ENCODE peak calls at places on chromosomes 4 and X, in six cellular contexts. V is aorta, W is EH, I is NCI-H1694 treated with DMSO at 0.1 percent for 48 hours, T is GM03348, Z is hippocampal formation. C is an unnamed sample.

GRCh38 chrX:44953734-44954502 is 80.9 kb downstream of the KDM6A start:
- DNase-seq in V (no peak), W (no peak), I (no peak), T (no peak), Z (no peak), C (no peak)

GRCh38 chrX:65688403-65688881 is 21.0 kb downstream of the MSN start:
- DNase-seq in V (no peak), W (peak), I (no peak), T (no peak), Z (no peak), C (no peak)

GRCh38 chr4:127045872-127046271 is 586.9 kb upstream of the INTU start:
- DNase-seq in V (no peak), W (no peak), I (no peak), T (no peak), Z (no peak), C (no peak)

GRCh38 chrX:154082396-154083133 is 15.0 kb downstream of the MECP2 start:
- DNase-seq in V (no peak), W (peak), I (no peak), T (peak), Z (no peak), C (no peak)

GRCh38 chrX:79156818-79157217 is 12.3 kb downstream of the GPR174 start:
- DNase-seq in V (no peak), W (no peak), I (no peak), T (no peak), Z (no peak), C (no peak)

GRCh38 chrX:2767631-2768455 is 16.0 kb downstream of the XG start:
- DNase-seq in V (peak), W (peak), I (no peak), T (peak), Z (no peak), C (no peak)

GRCh38 chr4:184168406-184169019 is 49.2 kb downstream of the ENPP6 start:
- DNase-seq in V (peak), W (peak), I (no peak), T (peak), Z (peak), C (peak)

GRCh38 chr4:186554485-186554884 is 882 bp downstream of the MTNR1A start:
- DNase-seq in V (no peak), W (no peak), I (no peak), T (peak), Z (no peak), C (no peak)

GRCh38 chr4:163697121-163697520 is 202.6 kb downstream of the TMA16 start:
- DNase-seq in V (no peak), W (peak), I (no peak), T (no peak), Z (no peak), C (no peak)

GRCh38 chrX:119989905-119990408 is 46.4 kb upstream of the NKAP start:
- DNase-seq in V (no peak), W (no peak), I (no peak), T (no peak), Z (no peak), C (no peak)

GRCh38 chr4:1666391-1666790 is 17.7 kb downstream of the FAM53A start:
- DNase-seq in V (no peak), W (no peak), I (no peak), T (no peak), Z (no peak), C (no peak)

GRCh38 chrX:151702021-151702714 is 6.9 kb downstream of the PRRG3 start:
- DNase-seq in V (no peak), W (no peak), I (no peak), T (peak), Z (no peak), C (no peak)

GRCh38 chrX:109840585-109840984 is 107.5 kb upstream of the ACSL4 start:
- DNase-seq in V (no peak), W (peak), I (no peak), T (peak), Z (peak), C (no peak)

GRCh38 chrX:1528186-1528883 is 8.7 kb downstream of the P2RY8 start:
- DNase-seq in V (no peak), W (no peak), I (no peak), T (no peak), Z (no peak), C (no peak)

GRCh38 chr4:140308366-140309123 is 64.9 kb upstream of the SCOC start:
- DNase-seq in V (peak), W (peak), I (no peak), T (peak), Z (no peak), C (no peak)

GRCh38 chr4:15779336-15779735 is 1.2 kb downstream of the CD38 start:
- DNase-seq in V (peak), W (peak), I (no peak), T (peak), Z (peak), C (peak)

GRCh38 chr4:7547368-7548040 is 112.8 kb upstream of the PSAPL1 start:
- DNase-seq in V (peak), W (peak), I (peak), T (no peak), Z (no peak), C (no peak)

GRCh38 chr4:54231419-54232150 is 2.5 kb downstream of the PDGFRA start:
- DNase-seq in V (peak), W (peak), I (no peak), T (peak), Z (no peak), C (no peak)

GRCh38 chrX:151745651-151746050 is 11.1 kb downstream of the CNGA2 start:
- DNase-seq in V (no peak), W (no peak), I (no peak), T (no peak), Z (no peak), C (no peak)

GRCh38 chrX:110402091-110402854 is 43.6 kb downstream of the RTL9 start:
- DNase-seq in V (no peak), W (peak), I (no peak), T (peak), Z (no peak), C (no peak)

GRCh38 chr4:742742-743311 is 37.2 kb downstream of the PCGF3 start:
- DNase-seq in V (peak), W (peak), I (peak), T (peak), Z (peak), C (no peak)

GRCh38 chrX:148618472-148619445 is 118.3 kb downstream of the AFF2 start:
- DNase-seq in V (no peak), W (no peak), I (no peak), T (no peak), Z (no peak), C (no peak)

GRCh38 chr4:24801136-24801855 is 5.9 kb downstream of the SOD3 start:
- DNase-seq in V (peak), W (no peak), I (no peak), T (no peak), Z (no peak), C (no peak)

GRCh38 chrX:66751136-66751782 is 112.4 kb upstream of the EDA2R start:
- DNase-seq in V (no peak), W (peak), I (no peak), T (peak), Z (no peak), C (no peak)

GRCh38 chrX:104039689-104040505 is at the start of gene H2BW2:
- DNase-seq in V (no peak), W (no peak), I (no peak), T (no peak), Z (no peak), C (no peak)

GRCh38 chr4:126839066-126839465 is 793.7 kb upstream of the INTU start:
- DNase-seq in V (no peak), W (peak), I (no peak), T (peak), Z (no peak), C (no peak)

GRCh38 chr4:2079926-2080325 is 20.8 kb downstream of the NAT8L start:
- DNase-seq in V (no peak), W (no peak), I (no peak), T (no peak), Z (no peak), C (no peak)

GRCh38 chr4:6991771-6992557 is 51.2 kb upstream of the TADA2B start:
- DNase-seq in V (no peak), W (peak), I (no peak), T (peak), Z (no peak), C (no peak)

GRCh38 chr4:145498430-145498829 is 16.8 kb downstream of the SMAD1 start:
- DNase-seq in V (no peak), W (no peak), I (no peak), T (no peak), Z (no peak), C (no peak)

GRCh38 chr4:173909294-173909693 is 374.2 kb downstream of the FBXO8 start:
- DNase-seq in V (no peak), W (no peak), I (no peak), T (no peak), Z (no peak), C (no peak)

GRCh38 chr4:2914220-2915126 is 48.7 kb downstream of the NOP14 start:
- DNase-seq in V (peak), W (no peak), I (no peak), T (no peak), Z (no peak), C (no peak)

GRCh38 chr4:128600996-128601857 is 208.3 kb upstream of the JADE1 start:
- DNase-seq in V (no peak), W (peak), I (peak), T (peak), Z (no peak), C (peak)

GRCh38 chr4:122921971-122922876 is at the start of gene NUDT6:
- DNase-seq in V (peak), W (peak), I (no peak), T (peak), Z (peak), C (peak)